ENCODE peak calls at places on chromosomes 2 and 18, in five cellular contexts. One of them, this sample, is unnamed.

GRCh38 chr2:214699236-214699635 is 110.2 kb downstream of the BARD1 start:
- DNase-seq in keratinocyte: no peak
- DNase-seq in prostate gland: no peak
- DNase-seq in brain microvascular endothelial cell: no peak
- DNase-seq in tibial artery: no peak
- DNase-seq in this sample: no peak

GRCh38 chr2:16525265-16525887 is 140.3 kb downstream of the CYRIA start:
- DNase-seq in keratinocyte: no peak
- DNase-seq in prostate gland: no peak
- DNase-seq in brain microvascular endothelial cell: no peak
- DNase-seq in tibial artery: peak
- DNase-seq in this sample: no peak

GRCh38 chr18:58965930-58966662 is 101.4 kb downstream of the ZNF532 start:
- DNase-seq in keratinocyte: no peak
- DNase-seq in prostate gland: no peak
- DNase-seq in brain microvascular endothelial cell: no peak
- DNase-seq in tibial artery: no peak
- DNase-seq in this sample: no peak

GRCh38 chr2:58594175-58594574 is 353.1 kb upstream of the FANCL start:
- DNase-seq in keratinocyte: no peak
- DNase-seq in prostate gland: no peak
- DNase-seq in brain microvascular endothelial cell: peak
- DNase-seq in tibial artery: no peak
- DNase-seq in this sample: no peak

GRCh38 chr18:22069916-22070315 is 99.5 kb upstream of the GATA6 start:
- DNase-seq in keratinocyte: no peak
- DNase-seq in prostate gland: no peak
- DNase-seq in brain microvascular endothelial cell: no peak
- DNase-seq in tibial artery: no peak
- DNase-seq in this sample: no peak

GRCh38 chr2:206855585-206856433 is 83.5 kb upstream of the CPO start:
- DNase-seq in keratinocyte: no peak
- DNase-seq in prostate gland: no peak
- DNase-seq in brain microvascular endothelial cell: no peak
- DNase-seq in tibial artery: no peak
- DNase-seq in this sample: no peak

GRCh38 chr18:55421612-55422381 is 166.2 kb downstream of the TCF4 start:
- DNase-seq in keratinocyte: no peak
- DNase-seq in prostate gland: peak
- DNase-seq in brain microvascular endothelial cell: no peak
- DNase-seq in tibial artery: peak
- DNase-seq in this sample: no peak

GRCh38 chr2:143629344-143629743 is 500.1 kb downstream of the ARHGAP15 start:
- DNase-seq in keratinocyte: no peak
- DNase-seq in prostate gland: no peak
- DNase-seq in brain microvascular endothelial cell: peak
- DNase-seq in tibial artery: no peak
- DNase-seq in this sample: no peak

GRCh38 chr2:228181098-228182019 is at the start of gene SPHKAP:
- DNase-seq in keratinocyte: no peak
- DNase-seq in prostate gland: no peak
- DNase-seq in brain microvascular endothelial cell: no peak
- DNase-seq in tibial artery: no peak
- DNase-seq in this sample: no peak

GRCh38 chr2:120094795-120095194 is 81.9 kb downstream of the EPB41L5 start:
- DNase-seq in keratinocyte: no peak
- DNase-seq in prostate gland: no peak
- DNase-seq in brain microvascular endothelial cell: no peak
- DNase-seq in tibial artery: no peak
- DNase-seq in this sample: no peak

GRCh38 chr2:201959626-201960025 is 74.0 kb upstream of the FZD7 start:
- DNase-seq in keratinocyte: no peak
- DNase-seq in prostate gland: no peak
- DNase-seq in brain microvascular endothelial cell: no peak
- DNase-seq in tibial artery: no peak
- DNase-seq in this sample: no peak

GRCh38 chr2:64276417-64277095 is 132.3 kb upstream of the PELI1 start:
- DNase-seq in keratinocyte: peak
- DNase-seq in prostate gland: no peak
- DNase-seq in brain microvascular endothelial cell: no peak
- DNase-seq in tibial artery: no peak
- DNase-seq in this sample: no peak

GRCh38 chr2:231126123-231126522 is 1.3 kb upstream of the HTR2B start:
- DNase-seq in keratinocyte: no peak
- DNase-seq in prostate gland: no peak
- DNase-seq in brain microvascular endothelial cell: no peak
- DNase-seq in tibial artery: no peak
- DNase-seq in this sample: no peak

GRCh38 chr2:96115631-96116423 is 544 bp downstream of the ADRA2B start:
- DNase-seq in keratinocyte: no peak
- DNase-seq in prostate gland: no peak
- DNase-seq in brain microvascular endothelial cell: no peak
- DNase-seq in tibial artery: no peak
- DNase-seq in this sample: no peak

GRCh38 chr2:96113367-96113677 is 3.0 kb downstream of the ADRA2B start:
- DNase-seq in keratinocyte: no peak
- DNase-seq in prostate gland: no peak
- DNase-seq in brain microvascular endothelial cell: no peak
- DNase-seq in tibial artery: no peak
- DNase-seq in this sample: no peak

GRCh38 chr2:96114903-96115581 is 1.3 kb downstream of the ADRA2B start:
- DNase-seq in keratinocyte: no peak
- DNase-seq in prostate gland: no peak
- DNase-seq in brain microvascular endothelial cell: no peak
- DNase-seq in tibial artery: no peak
- DNase-seq in this sample: no peak

GRCh38 chr2:96113951-96114350 is 2.4 kb downstream of the ADRA2B start:
- DNase-seq in keratinocyte: no peak
- DNase-seq in prostate gland: no peak
- DNase-seq in brain microvascular endothelial cell: no peak
- DNase-seq in tibial artery: no peak
- DNase-seq in this sample: no peak

DNA sequence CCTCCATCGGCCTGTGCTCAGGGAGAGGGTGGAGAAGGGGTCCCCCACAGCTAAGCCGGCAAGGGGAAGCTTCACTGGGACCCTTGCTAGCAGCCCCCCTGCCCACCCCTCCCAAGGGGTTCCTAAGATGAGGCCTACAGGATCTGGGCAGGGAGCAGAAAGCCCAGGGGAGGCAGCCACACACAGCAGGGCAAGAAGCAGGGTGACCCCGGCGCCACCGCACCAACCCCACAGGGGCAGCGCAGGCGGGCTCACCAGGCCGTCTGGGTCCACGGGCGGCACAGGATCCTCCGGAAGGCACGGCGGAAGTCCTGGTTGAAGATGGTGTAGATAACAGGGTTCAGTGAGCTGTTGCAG is 1.8 kb downstream of the ADRA2B start:
- DNase-seq in keratinocyte: no peak
- DNase-seq in prostate gland: no peak
- DNase-seq in brain microvascular endothelial cell: no peak
- DNase-seq in tibial artery: no peak
- DNase-seq in this sample: no peak
- H3K27ac ChIP-seq in keratinocyte: no peak
- H3K27ac ChIP-seq in prostate gland: no peak
- H3K27ac ChIP-seq in brain microvascular endothelial cell: no peak
- H3K27ac ChIP-seq in tibial artery: no peak
- H3K27ac ChIP-seq in this sample: no peak

DNA sequence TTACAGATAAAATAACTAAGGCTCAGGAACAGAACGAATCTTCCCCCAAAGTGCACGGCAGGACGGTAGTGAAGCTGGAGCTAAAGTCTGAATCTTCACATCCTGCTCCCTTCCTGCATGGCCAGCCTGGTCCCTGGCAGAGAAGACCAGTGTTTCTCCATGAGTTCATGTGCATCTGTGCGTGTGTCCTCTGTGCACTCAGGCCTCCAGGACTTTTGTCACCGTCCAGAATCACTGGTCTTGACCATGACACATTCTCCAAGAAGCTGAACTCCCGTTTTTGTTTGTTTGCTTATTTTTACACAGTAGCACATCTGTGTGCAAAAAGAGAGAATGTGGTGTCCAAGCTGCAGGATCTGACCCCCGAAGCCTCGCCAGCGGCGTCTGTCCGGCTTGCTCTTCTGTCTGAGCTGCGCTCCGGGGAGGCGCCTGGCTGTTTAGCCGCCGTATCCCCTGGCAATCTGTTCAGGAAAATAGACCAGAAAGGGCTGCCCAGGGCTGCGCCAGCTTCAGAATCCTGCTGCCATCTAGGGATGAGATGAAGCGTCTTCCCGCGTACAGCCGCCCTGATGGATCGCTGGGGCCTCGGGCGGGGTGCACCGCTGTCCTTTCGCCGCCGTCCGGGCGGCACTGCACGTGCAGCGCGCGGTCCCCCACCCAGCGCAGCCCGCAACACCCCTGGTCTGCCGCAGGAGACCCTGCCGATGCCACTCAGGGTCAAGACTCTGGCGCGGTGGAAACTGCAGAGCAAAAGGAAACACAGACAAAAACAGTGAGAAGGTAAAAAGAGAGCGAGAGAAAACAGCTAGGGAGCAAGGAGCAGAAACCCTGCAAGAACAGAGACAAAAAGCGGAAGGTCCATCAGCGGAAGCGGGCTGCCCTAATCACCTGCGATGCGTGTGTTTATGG is 2113.6 kb upstream of the PIK3C3 start:
- DNase-seq in keratinocyte: no peak
- DNase-seq in prostate gland: peak
- DNase-seq in brain microvascular endothelial cell: peak
- DNase-seq in tibial artery: no peak
- DNase-seq in this sample: peak
- H3K4me3 ChIP-seq in keratinocyte: peak
- H3K4me3 ChIP-seq in prostate gland: peak
- H3K4me3 ChIP-seq in brain microvascular endothelial cell: peak
- H3K4me3 ChIP-seq in tibial artery: peak
- H3K4me3 ChIP-seq in this sample: peak

DNA sequence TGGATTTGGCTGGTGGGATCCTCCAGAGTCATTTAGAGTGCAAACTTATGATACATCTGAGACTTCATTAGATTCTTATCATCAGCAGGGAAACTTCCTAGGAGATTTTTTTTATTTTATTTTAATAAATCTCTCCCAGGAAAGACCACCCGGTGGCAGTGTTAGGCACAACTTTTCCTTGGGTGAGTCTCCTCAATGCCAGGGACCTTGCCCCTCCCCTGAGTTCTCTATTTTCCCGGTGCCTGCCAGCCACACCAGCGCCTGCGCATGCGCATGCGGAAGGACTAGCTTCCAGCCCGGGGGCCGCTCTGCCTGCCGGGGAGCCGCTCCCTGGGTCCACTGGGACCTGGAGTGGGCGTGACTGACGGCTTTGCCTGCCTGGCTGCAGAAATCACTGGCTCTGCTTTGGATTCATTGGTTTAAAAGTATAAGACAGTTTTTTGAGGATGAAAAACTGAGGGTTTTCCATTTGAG is 86.6 kb downstream of the TMEM182 start:
- DNase-seq in keratinocyte: no peak
- DNase-seq in prostate gland: no peak
- DNase-seq in brain microvascular endothelial cell: peak
- DNase-seq in tibial artery: peak
- DNase-seq in this sample: peak
- TF ChIP-seq CTCF in keratinocyte: no peak
- TF ChIP-seq CTCF in prostate gland: no peak
- TF ChIP-seq CTCF in brain microvascular endothelial cell: peak
- TF ChIP-seq CTCF in tibial artery: no peak
- TF ChIP-seq CTCF in this sample: peak

DNA sequence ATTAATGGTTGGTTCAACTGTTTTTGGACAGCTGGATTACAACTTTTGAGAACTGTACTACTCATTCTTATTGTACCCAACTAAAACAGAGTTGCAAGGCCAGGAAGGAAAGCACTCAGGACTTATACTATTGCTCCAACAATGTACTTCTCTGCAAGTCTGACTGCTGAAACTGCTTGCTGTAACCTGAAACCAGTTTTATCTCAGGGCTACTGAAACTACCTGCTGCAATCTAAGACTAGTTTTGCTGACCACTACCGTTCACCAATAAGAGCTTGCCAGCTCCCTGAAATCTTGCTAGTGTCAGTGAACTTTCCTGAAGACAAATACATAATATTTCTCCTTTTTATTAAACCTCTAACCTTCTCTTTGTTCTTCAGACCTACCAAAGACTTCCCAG is 157.3 kb downstream of the CDCA7 start:
- DNase-seq in keratinocyte: no peak
- DNase-seq in prostate gland: no peak
- DNase-seq in brain microvascular endothelial cell: peak
- DNase-seq in tibial artery: no peak
- DNase-seq in this sample: no peak
- H3K27ac ChIP-seq in keratinocyte: no peak
- H3K27ac ChIP-seq in prostate gland: no peak
- H3K27ac ChIP-seq in brain microvascular endothelial cell: no peak
- H3K27ac ChIP-seq in tibial artery: no peak
- H3K27ac ChIP-seq in this sample: no peak

GRCh38 chr2:41206004-41206403 is 754.1 kb upstream of the SLC8A1 start:
- DNase-seq in keratinocyte: no peak
- DNase-seq in prostate gland: no peak
- DNase-seq in brain microvascular endothelial cell: no peak
- DNase-seq in tibial artery: no peak
- DNase-seq in this sample: no peak
- H3K4me3 ChIP-seq in keratinocyte: no peak
- H3K4me3 ChIP-seq in prostate gland: no peak
- H3K4me3 ChIP-seq in brain microvascular endothelial cell: no peak
- H3K4me3 ChIP-seq in tibial artery: no peak
- H3K4me3 ChIP-seq in this sample: no peak

DNA sequence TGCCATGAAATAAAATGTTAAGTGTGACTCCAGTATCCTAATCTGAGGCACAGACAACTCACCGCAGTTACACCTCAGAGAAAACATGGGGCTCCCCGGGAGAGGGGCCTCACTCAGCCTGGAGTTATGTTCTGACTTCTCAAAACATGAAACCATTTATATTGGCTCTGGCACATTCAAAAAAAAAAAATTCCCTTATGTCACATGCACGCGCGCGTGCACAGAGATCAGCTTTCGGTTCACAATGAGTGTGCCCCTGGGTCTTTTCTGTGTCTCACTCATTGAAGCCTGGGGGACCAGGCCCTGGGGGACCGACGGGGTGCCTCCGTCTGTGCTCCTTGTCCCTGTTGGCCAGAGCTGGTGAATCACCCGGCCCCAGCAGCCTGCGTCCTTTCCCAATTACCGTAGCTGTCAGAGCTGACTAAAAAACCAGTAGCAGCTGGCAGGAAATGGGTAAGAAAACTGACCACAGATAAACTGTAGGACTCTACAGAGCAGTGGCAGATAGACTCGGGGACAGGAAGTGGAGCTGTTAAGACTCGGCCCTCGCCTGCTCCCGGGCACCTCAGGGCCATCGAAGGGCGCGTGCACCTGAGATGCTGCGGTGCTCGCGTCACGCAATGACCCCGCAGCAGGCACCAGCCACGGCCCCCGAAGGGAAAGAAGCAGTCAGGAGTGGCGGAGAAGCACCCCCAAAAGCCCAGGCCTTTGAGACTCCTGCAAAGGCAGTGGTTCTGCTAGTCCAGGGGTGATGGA is 138.3 kb upstream of the ID2 start:
- DNase-seq in keratinocyte: no peak
- DNase-seq in prostate gland: no peak
- DNase-seq in brain microvascular endothelial cell: peak
- DNase-seq in tibial artery: peak
- DNase-seq in this sample: no peak
- TF ChIP-seq CTCF in keratinocyte: no peak
- TF ChIP-seq CTCF in prostate gland: no peak
- TF ChIP-seq CTCF in brain microvascular endothelial cell: no peak
- TF ChIP-seq CTCF in tibial artery: no peak
- TF ChIP-seq CTCF in this sample: no peak

GRCh38 chr2:205482399-205483065 is 199.8 kb upstream of the NRP2 start:
- DNase-seq in keratinocyte: no peak
- DNase-seq in prostate gland: no peak
- DNase-seq in brain microvascular endothelial cell: no peak
- DNase-seq in tibial artery: no peak
- DNase-seq in this sample: no peak
- H3K27ac ChIP-seq in keratinocyte: no peak
- H3K27ac ChIP-seq in prostate gland: no peak
- H3K27ac ChIP-seq in brain microvascular endothelial cell: no peak
- H3K27ac ChIP-seq in tibial artery: no peak
- H3K27ac ChIP-seq in this sample: no peak